ENCODE peak calls at places on chromosomes 5 and 9, in seven cellular contexts. A is cardiac muscle cell, T is foreskin fibroblast, M is tibial artery, O is MM.1S, S is dorsolateral prefrontal cortex, F is bronchial epithelial cell. Y is an unnamed sample.

GRCh38 chr9:130172161-130172857 is at the start of gene NCS1:
- DNase-seq in S (peak), F (peak), A (peak), M (peak), T (peak), O (no peak), Y (peak)

GRCh38 chr9:82961504-82962125 is 101.3 kb downstream of the RASEF start:
- DNase-seq in M (peak), O (peak), F (peak), S (peak), A (peak), T (peak), Y (peak)

GRCh38 chr9:108996653-108997052 is 16.6 kb downstream of the CTNNAL1 start:
- DNase-seq in O (no peak), T (no peak), S (no peak), F (no peak), A (peak), M (no peak), Y (no peak)

GRCh38 chr9:7146582-7146981 is 388.8 kb downstream of the KDM4C start:
- DNase-seq in T (no peak), S (no peak), M (no peak), A (no peak), O (no peak), F (peak), Y (no peak)

GRCh38 chr5:36688722-36689121 is 82.3 kb downstream of the SLC1A3 start:
- DNase-seq in M (no peak), O (peak), A (no peak), F (peak), T (peak), S (no peak), Y (no peak)

GRCh38 chr5:173925449-173926071 is 37.4 kb downstream of the CPEB4 start:
- DNase-seq in M (peak), S (no peak), T (peak), F (peak), A (peak), O (peak), Y (peak)

GRCh38 chr9:20640331-20641187 is 18.3 kb upstream of the MLLT3 start:
- DNase-seq in S (peak), T (peak), M (no peak), A (peak), F (peak), O (peak), Y (peak)

GRCh38 chr9:136016221-136016881 is 55.2 kb upstream of the UBAC1 start:
- DNase-seq in M (peak), T (no peak), S (no peak), A (no peak), O (no peak), F (no peak), Y (no peak)

GRCh38 chr5:38878391-38879090 is 32.7 kb downstream of the OSMR start:
- DNase-seq in S (no peak), T (peak), M (no peak), O (no peak), A (peak), F (no peak), Y (no peak)

GRCh38 chr5:171648279-171648774 is 137.3 kb upstream of the SMIM23 start:
- DNase-seq in S (no peak), F (no peak), M (no peak), O (no peak), A (no peak), T (no peak), Y (no peak)

GRCh38 chr9:118721276-118721675 is 648.0 kb downstream of the BRINP1 start:
- DNase-seq in O (no peak), T (no peak), M (no peak), S (no peak), A (no peak), F (no peak), Y (no peak)

GRCh38 chr9:136901516-136902258 is 15.4 kb downstream of the TRAF2 start:
- DNase-seq in M (peak), O (peak), S (no peak), F (peak), T (peak), A (no peak), Y (peak)

GRCh38 chr9:69768716-69769115 is 8.9 kb upstream of the PTAR1 start:
- DNase-seq in O (no peak), M (no peak), F (no peak), S (no peak), T (peak), A (peak), Y (peak)

GRCh38 chr9:117414906-117415583 is at the start of gene ASTN2:
- DNase-seq in T (peak), S (peak), O (peak), A (peak), M (no peak), F (no peak), Y (no peak)

GRCh38 chr5:177382423-177383029 is 1.7 kb upstream of the SLC34A1 start:
- DNase-seq in S (peak), M (no peak), A (peak), O (peak), T (peak), F (peak), Y (peak)

GRCh38 chr9:108041551-108041950 is 552.0 kb upstream of the KLF4 start:
- DNase-seq in F (peak), O (no peak), T (peak), S (no peak), M (no peak), A (peak), Y (peak)

GRCh38 chr5:170896779-170897178 is 35.0 kb downstream of the RANBP17 start:
- DNase-seq in O (peak), M (no peak), T (peak), S (peak), F (no peak), A (peak), Y (peak)

GRCh38 chr9:120730661-120731514 is 16.6 kb upstream of the MEGF9 start:
- DNase-seq in A (peak), O (no peak), S (no peak), F (peak), M (peak), T (peak), Y (peak)

GRCh38 chr5:157198277-157199058 is 17.8 kb downstream of the ITK start:
- DNase-seq in O (no peak), T (no peak), F (no peak), M (no peak), S (no peak), A (no peak), Y (no peak)

GRCh38 chr5:107670927-107671741 is at the start of gene EFNA5:
- DNase-seq in T (peak), S (peak), F (peak), A (peak), O (peak), M (peak), Y (peak)

GRCh38 chr5:137606401-137606800 is 107.3 kb upstream of the SPOCK1 start:
- DNase-seq in O (no peak), S (no peak), F (no peak), M (no peak), T (no peak), A (peak), Y (no peak)

GRCh38 chr5:137604348-137605095 is 105.4 kb upstream of the SPOCK1 start:
- DNase-seq in S (no peak), T (no peak), M (no peak), A (no peak), O (no peak), F (peak), Y (no peak)

GRCh38 chr5:137603891-137604290 is 104.8 kb upstream of the SPOCK1 start:
- DNase-seq in A (no peak), F (no peak), T (no peak), M (no peak), S (no peak), O (no peak), Y (no peak)

GRCh38 chr5:137607771-137608170 is 108.6 kb upstream of the SPOCK1 start:
- DNase-seq in M (no peak), A (no peak), T (no peak), S (no peak), F (no peak), O (no peak), Y (no peak)

DNA sequence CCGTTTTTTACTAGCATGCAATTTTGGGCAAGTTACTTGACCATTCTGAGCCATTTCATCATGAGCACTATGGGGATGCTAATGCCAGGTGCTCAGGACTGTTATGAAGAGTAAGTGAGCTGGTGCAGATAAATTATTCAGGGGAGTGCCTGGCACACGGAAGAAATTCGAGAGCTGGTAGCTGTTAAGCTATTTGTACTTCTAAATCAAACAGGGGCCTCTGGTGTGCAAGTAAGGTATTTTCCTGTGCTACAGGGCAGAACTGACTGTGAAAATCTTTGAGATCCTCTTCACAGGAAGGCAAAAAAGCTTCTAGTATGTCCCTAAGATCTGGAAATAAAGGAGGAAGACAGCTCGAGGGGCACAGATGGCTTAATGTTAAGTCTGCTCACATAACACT is 106.3 kb upstream of the SPOCK1 start:
- DNase-seq in T (peak), A (peak), S (peak), M (no peak), O (no peak), F (peak), Y (peak)
- TF ChIP-seq CTCF in T (peak), A (peak), S (no peak), M (peak), O (no peak), F (no peak), Y (peak)

DNA sequence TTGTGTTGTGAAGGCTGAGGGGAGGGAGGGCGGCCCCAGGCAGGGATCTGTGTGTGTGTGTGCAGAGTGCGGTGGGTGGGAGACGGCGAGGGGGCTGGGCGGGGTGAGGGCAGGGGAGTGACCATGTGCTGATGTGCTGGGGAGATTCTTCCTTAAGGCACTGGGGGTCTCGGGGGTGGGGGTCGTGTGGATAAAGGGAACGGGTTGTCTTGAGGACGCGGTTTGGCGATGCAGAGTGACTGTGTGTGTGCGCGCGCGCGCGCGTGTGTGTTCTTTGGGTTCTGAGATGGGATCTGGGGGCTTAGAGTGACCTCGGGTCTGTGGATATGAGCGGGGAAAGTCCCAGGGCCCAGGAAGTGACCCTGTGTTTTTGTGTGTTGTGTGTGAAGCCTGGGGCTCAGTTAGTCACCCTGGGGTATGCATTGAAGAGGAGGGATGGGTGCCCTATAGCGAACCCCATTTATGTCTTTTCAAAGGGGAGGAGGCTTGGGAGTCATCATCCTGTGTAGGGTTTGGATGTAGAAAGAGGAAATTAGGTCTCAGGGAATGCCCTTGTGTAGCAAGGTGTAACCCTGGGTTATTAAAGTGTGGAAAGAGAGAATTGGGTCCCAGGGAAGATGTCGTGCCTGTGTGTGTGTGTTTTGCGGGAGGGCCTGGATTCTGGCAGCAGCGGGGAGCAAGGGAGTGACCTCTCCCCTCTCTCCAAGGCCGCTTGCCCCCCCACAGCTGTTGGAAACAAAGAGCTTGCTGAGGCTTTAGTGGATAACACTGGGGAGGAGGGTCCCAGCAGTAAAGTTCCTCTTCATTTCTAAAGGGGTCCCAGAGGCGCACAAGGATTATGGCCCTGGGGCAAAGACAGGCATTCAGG is 1.4 kb downstream of the TMEFF1 start:
- DNase-seq in F (peak), M (peak), S (no peak), O (no peak), T (peak), A (no peak), Y (no peak)
- H3K4me3 ChIP-seq in F (peak), M (peak), S (peak), O (peak), T (peak), A (peak), Y (peak)

GRCh38 chr9:115226152-115226551 is 108.2 kb upstream of the TNC start:
- DNase-seq in O (no peak), F (no peak), A (no peak), S (no peak), M (no peak), T (no peak), Y (no peak)
- TF ChIP-seq CTCF in O (no peak), F (no peak), A (no peak), S (no peak), M (no peak), T (no peak), Y (no peak)

GRCh38 chr9:94801685-94802084 is 75.2 kb downstream of the AOPEP start:
- DNase-seq in M (no peak), F (peak), S (no peak), T (peak), O (no peak), A (no peak), Y (peak)
- H3K4me3 ChIP-seq in M (no peak), F (no peak), S (no peak), T (no peak), O (no peak), A (no peak), Y (no peak)

DNA sequence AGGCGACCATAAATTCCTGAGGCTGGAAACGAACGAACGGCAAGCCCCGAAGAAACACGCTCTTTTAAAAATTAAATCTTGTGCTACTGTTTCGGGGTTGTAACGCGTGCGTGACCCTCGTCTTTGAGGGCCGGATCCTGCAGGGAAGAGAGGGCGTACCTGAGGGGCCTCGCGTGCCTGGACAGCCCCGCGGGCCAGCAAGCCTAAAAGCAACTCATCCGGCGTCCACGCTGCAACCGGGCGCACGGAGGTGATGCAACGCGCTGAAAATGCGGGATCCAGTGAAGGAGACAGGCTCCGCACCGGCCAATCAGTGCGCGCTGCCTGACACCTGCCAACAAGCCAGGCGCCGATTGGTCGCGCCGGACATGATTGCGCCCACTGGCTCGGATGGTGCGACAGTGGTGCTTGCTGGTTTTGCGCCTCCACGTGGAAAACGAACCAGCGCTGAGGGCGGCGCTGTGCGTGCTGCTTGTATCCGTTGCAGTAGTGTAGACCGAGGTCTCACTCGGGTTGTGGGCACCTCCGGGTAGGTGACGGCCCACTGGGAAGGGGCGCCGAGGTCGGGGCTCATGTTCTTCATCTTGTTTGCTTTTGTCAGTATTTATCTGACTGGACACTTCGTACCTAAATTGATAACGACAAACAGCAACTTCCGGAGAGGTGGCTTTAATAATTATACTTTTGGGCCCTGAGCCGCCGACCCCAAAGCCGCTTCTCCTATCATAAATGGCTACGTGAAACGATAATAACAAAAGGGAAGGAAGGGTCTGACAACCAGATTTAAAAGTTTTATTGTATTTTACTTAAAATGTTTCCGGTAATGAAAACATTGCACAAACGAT is at the start of gene IARS1:
- DNase-seq in A (peak), T (peak), O (peak), S (peak), M (peak), F (peak), Y (peak)
- TF ChIP-seq CTCF in A (peak), T (peak), O (peak), S (peak), M (peak), F (peak), Y (peak)

GRCh38 chr9:133545494-133546286 is 11.2 kb downstream of the ADAMTSL2 start:
- DNase-seq in F (no peak), A (peak), T (no peak), M (no peak), S (no peak), O (no peak), Y (no peak)
- H3K4me3 ChIP-seq in F (no peak), A (no peak), T (no peak), M (no peak), S (no peak), O (no peak), Y (no peak)

GRCh38 chr9:79134654-79135053 is 437.1 kb upstream of the TLE4 start:
- DNase-seq in S (no peak), O (no peak), F (peak), M (no peak), A (peak), T (peak), Y (peak)
- TF ChIP-seq CTCF in S (no peak), O (no peak), F (no peak), M (no peak), A (peak), T (peak), Y (peak)